ENCODE peak calls at places on chromosomes 12 and 14, in seven cellular contexts. One of them, this sample, is unnamed.

GRCh38 chr12:41055875-41056577 is 132.1 kb upstream of the PDZRN4 start:
- DNase-seq in GM23248: peak
- DNase-seq in lung: no peak
- DNase-seq in fibroblast of lung: no peak
- DNase-seq in ovary: no peak
- DNase-seq in dorsolateral prefrontal cortex: no peak
- DNase-seq in right atrium auricular region: no peak
- DNase-seq in this sample: no peak

GRCh38 chr14:87097021-87097420 is 896.0 kb downstream of the GALC start:
- DNase-seq in GM23248: peak
- DNase-seq in lung: no peak
- DNase-seq in fibroblast of lung: peak
- DNase-seq in ovary: no peak
- DNase-seq in dorsolateral prefrontal cortex: no peak
- DNase-seq in right atrium auricular region: no peak
- DNase-seq in this sample: no peak

GRCh38 chr14:21825147-21825743 is 151.6 kb upstream of the OR4E1 start:
- DNase-seq in GM23248: peak
- DNase-seq in lung: no peak
- DNase-seq in fibroblast of lung: no peak
- DNase-seq in ovary: no peak
- DNase-seq in dorsolateral prefrontal cortex: no peak
- DNase-seq in right atrium auricular region: no peak
- DNase-seq in this sample: no peak

GRCh38 chr14:43479751-43480150 is 1027.3 kb downstream of the FSCB start:
- DNase-seq in GM23248: no peak
- DNase-seq in lung: no peak
- DNase-seq in fibroblast of lung: no peak
- DNase-seq in ovary: no peak
- DNase-seq in dorsolateral prefrontal cortex: no peak
- DNase-seq in right atrium auricular region: no peak
- DNase-seq in this sample: no peak

GRCh38 chr12:105839629-105840127 is 299.1 kb downstream of the NUAK1 start:
- DNase-seq in GM23248: no peak
- DNase-seq in lung: no peak
- DNase-seq in fibroblast of lung: no peak
- DNase-seq in ovary: no peak
- DNase-seq in dorsolateral prefrontal cortex: no peak
- DNase-seq in right atrium auricular region: no peak
- DNase-seq in this sample: no peak

GRCh38 chr12:24057920-24058476 is 108.5 kb upstream of the SOX5 start:
- DNase-seq in GM23248: no peak
- DNase-seq in lung: no peak
- DNase-seq in fibroblast of lung: no peak
- DNase-seq in ovary: no peak
- DNase-seq in dorsolateral prefrontal cortex: no peak
- DNase-seq in right atrium auricular region: no peak
- DNase-seq in this sample: no peak

GRCh38 chr12:108838194-108839010 is 19.0 kb downstream of the SSH1 start:
- DNase-seq in GM23248: peak
- DNase-seq in lung: peak
- DNase-seq in fibroblast of lung: peak
- DNase-seq in ovary: peak
- DNase-seq in dorsolateral prefrontal cortex: peak
- DNase-seq in right atrium auricular region: peak
- DNase-seq in this sample: no peak

GRCh38 chr12:1907652-1908611 is 10.5 kb downstream of the CACNA2D4 start:
- DNase-seq in GM23248: no peak
- DNase-seq in lung: peak
- DNase-seq in fibroblast of lung: no peak
- DNase-seq in ovary: no peak
- DNase-seq in dorsolateral prefrontal cortex: no peak
- DNase-seq in right atrium auricular region: peak
- DNase-seq in this sample: no peak

GRCh38 chr12:109475993-109476806 is 900 bp downstream of the KCTD10 start:
- DNase-seq in GM23248: peak
- DNase-seq in lung: no peak
- DNase-seq in fibroblast of lung: peak
- DNase-seq in ovary: no peak
- DNase-seq in dorsolateral prefrontal cortex: no peak
- DNase-seq in right atrium auricular region: no peak
- DNase-seq in this sample: no peak

GRCh38 chr14:75132374-75133086 is 5.7 kb upstream of the NEK9 start:
- DNase-seq in GM23248: peak
- DNase-seq in lung: peak
- DNase-seq in fibroblast of lung: peak
- DNase-seq in ovary: no peak
- DNase-seq in dorsolateral prefrontal cortex: no peak
- DNase-seq in right atrium auricular region: no peak
- DNase-seq in this sample: no peak

GRCh38 chr14:57751400-57751799 is 114.5 kb downstream of the SLC35F4 start:
- DNase-seq in GM23248: no peak
- DNase-seq in lung: no peak
- DNase-seq in fibroblast of lung: no peak
- DNase-seq in ovary: no peak
- DNase-seq in dorsolateral prefrontal cortex: no peak
- DNase-seq in right atrium auricular region: no peak
- DNase-seq in this sample: no peak

GRCh38 chr14:41817626-41818025 is 210.9 kb downstream of the LRFN5 start:
- DNase-seq in GM23248: no peak
- DNase-seq in lung: no peak
- DNase-seq in fibroblast of lung: peak
- DNase-seq in ovary: no peak
- DNase-seq in dorsolateral prefrontal cortex: no peak
- DNase-seq in right atrium auricular region: no peak
- DNase-seq in this sample: no peak

GRCh38 chr14:43548368-43548767 is 958.7 kb downstream of the FSCB start:
- DNase-seq in GM23248: no peak
- DNase-seq in lung: no peak
- DNase-seq in fibroblast of lung: no peak
- DNase-seq in ovary: no peak
- DNase-seq in dorsolateral prefrontal cortex: no peak
- DNase-seq in right atrium auricular region: no peak
- DNase-seq in this sample: no peak

GRCh38 chr12:51827925-51828818 is 20.3 kb downstream of the FIGNL2 start:
- DNase-seq in GM23248: peak
- DNase-seq in lung: peak
- DNase-seq in fibroblast of lung: peak
- DNase-seq in ovary: no peak
- DNase-seq in dorsolateral prefrontal cortex: no peak
- DNase-seq in right atrium auricular region: no peak
- DNase-seq in this sample: no peak

GRCh38 chr12:53325539-53326061 is 4.2 kb upstream of the AAAS start:
- DNase-seq in GM23248: peak
- DNase-seq in lung: no peak
- DNase-seq in fibroblast of lung: no peak
- DNase-seq in ovary: peak
- DNase-seq in dorsolateral prefrontal cortex: peak
- DNase-seq in right atrium auricular region: peak
- DNase-seq in this sample: peak

GRCh38 chr12:54701940-54702592 is 53.9 kb upstream of the DCD start:
- DNase-seq in GM23248: peak
- DNase-seq in lung: no peak
- DNase-seq in fibroblast of lung: peak
- DNase-seq in ovary: no peak
- DNase-seq in dorsolateral prefrontal cortex: no peak
- DNase-seq in right atrium auricular region: no peak
- DNase-seq in this sample: no peak

GRCh38 chr12:13376627-13377373 is 180.3 kb downstream of the EMP1 start:
- DNase-seq in GM23248: no peak
- DNase-seq in lung: no peak
- DNase-seq in fibroblast of lung: no peak
- DNase-seq in ovary: no peak
- DNase-seq in dorsolateral prefrontal cortex: no peak
- DNase-seq in right atrium auricular region: no peak
- DNase-seq in this sample: no peak

GRCh38 chr12:121494093-121494787 is 86.6 kb downstream of the KDM2B start:
- DNase-seq in GM23248: peak
- DNase-seq in lung: peak
- DNase-seq in fibroblast of lung: peak
- DNase-seq in ovary: peak
- DNase-seq in dorsolateral prefrontal cortex: no peak
- DNase-seq in right atrium auricular region: no peak
- DNase-seq in this sample: no peak

GRCh38 chr14:38042356-38042755 is 165.3 kb upstream of the SSTR1 start:
- DNase-seq in GM23248: peak
- DNase-seq in lung: no peak
- DNase-seq in fibroblast of lung: peak
- DNase-seq in ovary: no peak
- DNase-seq in dorsolateral prefrontal cortex: no peak
- DNase-seq in right atrium auricular region: no peak
- DNase-seq in this sample: no peak

GRCh38 chr14:69285661-69286255 is 25.8 kb downstream of the GALNT16 start:
- DNase-seq in GM23248: no peak
- DNase-seq in lung: no peak
- DNase-seq in fibroblast of lung: no peak
- DNase-seq in ovary: no peak
- DNase-seq in dorsolateral prefrontal cortex: no peak
- DNase-seq in right atrium auricular region: peak
- DNase-seq in this sample: no peak

GRCh38 chr14:35335388-35336092 is 43.4 kb downstream of the PSMA6 start:
- DNase-seq in GM23248: no peak
- DNase-seq in lung: no peak
- DNase-seq in fibroblast of lung: peak
- DNase-seq in ovary: peak
- DNase-seq in dorsolateral prefrontal cortex: no peak
- DNase-seq in right atrium auricular region: no peak
- DNase-seq in this sample: no peak

GRCh38 chr14:31020834-31021575 is 4.4 kb upstream of the AP4S1 start:
- DNase-seq in GM23248: no peak
- DNase-seq in lung: no peak
- DNase-seq in fibroblast of lung: no peak
- DNase-seq in ovary: no peak
- DNase-seq in dorsolateral prefrontal cortex: no peak
- DNase-seq in right atrium auricular region: no peak
- DNase-seq in this sample: no peak

GRCh38 chr14:59632381-59632780 is 55.8 kb upstream of the CCDC175 start:
- DNase-seq in GM23248: peak
- DNase-seq in lung: no peak
- DNase-seq in fibroblast of lung: peak
- DNase-seq in ovary: no peak
- DNase-seq in dorsolateral prefrontal cortex: no peak
- DNase-seq in right atrium auricular region: no peak
- DNase-seq in this sample: no peak

DNA sequence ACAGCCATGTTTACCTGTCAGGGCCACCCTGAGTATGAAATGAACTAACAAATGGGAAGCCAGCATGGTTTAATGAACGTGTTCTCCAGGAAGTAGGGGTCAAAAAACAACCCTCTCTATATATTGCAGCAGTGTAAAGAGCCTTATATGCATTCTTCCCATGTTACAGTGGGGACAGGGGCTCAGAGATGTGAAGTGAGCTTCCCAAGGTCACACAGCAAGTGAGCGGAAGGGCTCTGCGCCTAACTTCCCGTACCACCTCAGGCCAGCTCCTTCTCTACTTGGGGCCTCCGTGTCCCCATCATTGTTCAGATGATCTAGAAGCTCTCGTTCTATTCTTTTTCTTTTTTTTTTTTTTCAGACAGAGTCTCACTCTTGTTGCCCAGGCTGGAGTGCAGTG is 105.1 kb upstream of the MAP1LC3B2 start:
- DNase-seq in GM23248: no peak
- DNase-seq in lung: no peak
- DNase-seq in fibroblast of lung: no peak
- DNase-seq in ovary: peak
- DNase-seq in dorsolateral prefrontal cortex: no peak
- DNase-seq in right atrium auricular region: no peak
- DNase-seq in this sample: no peak
- H3K27ac ChIP-seq in GM23248: peak
- H3K27ac ChIP-seq in lung: no peak
- H3K27ac ChIP-seq in fibroblast of lung: peak
- H3K27ac ChIP-seq in ovary: no peak
- H3K27ac ChIP-seq in dorsolateral prefrontal cortex: no peak
- H3K27ac ChIP-seq in right atrium auricular region: no peak
- H3K27ac ChIP-seq in this sample: no peak

DNA sequence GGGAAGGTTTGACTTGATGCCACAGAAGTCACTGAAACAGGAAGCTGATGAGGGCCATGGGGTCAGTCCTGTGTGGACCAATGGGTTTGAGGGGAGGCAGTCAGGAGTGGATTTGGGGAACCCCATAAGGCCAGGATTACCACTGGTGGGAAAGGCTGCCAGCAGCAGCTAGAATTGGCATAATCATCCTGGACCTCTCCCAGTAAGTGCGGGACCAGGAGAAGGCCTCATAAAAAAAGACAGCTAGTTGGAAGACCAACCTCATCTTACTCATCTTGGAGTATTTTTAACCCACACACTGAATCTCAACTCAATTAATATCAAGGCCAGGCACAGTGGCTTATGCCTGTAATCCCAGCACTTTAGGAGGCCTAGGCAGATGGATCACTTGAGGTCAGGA is 22.7 kb downstream of the TBX3 start:
- DNase-seq in GM23248: peak
- DNase-seq in lung: no peak
- DNase-seq in fibroblast of lung: no peak
- DNase-seq in ovary: no peak
- DNase-seq in dorsolateral prefrontal cortex: no peak
- DNase-seq in right atrium auricular region: no peak
- DNase-seq in this sample: no peak
- H3K27ac ChIP-seq in GM23248: no peak
- H3K27ac ChIP-seq in lung: no peak
- H3K27ac ChIP-seq in fibroblast of lung: no peak
- H3K27ac ChIP-seq in ovary: no peak
- H3K27ac ChIP-seq in dorsolateral prefrontal cortex: no peak
- H3K27ac ChIP-seq in right atrium auricular region: no peak
- H3K27ac ChIP-seq in this sample: no peak

GRCh38 chr14:98466807-98467206 is 805.2 kb downstream of the BCL11B start:
- DNase-seq in GM23248: peak
- DNase-seq in lung: no peak
- DNase-seq in fibroblast of lung: no peak
- DNase-seq in ovary: no peak
- DNase-seq in dorsolateral prefrontal cortex: no peak
- DNase-seq in right atrium auricular region: no peak
- DNase-seq in this sample: no peak
- H3K27ac ChIP-seq in GM23248: no peak
- H3K27ac ChIP-seq in lung: no peak
- H3K27ac ChIP-seq in fibroblast of lung: no peak
- H3K27ac ChIP-seq in ovary: no peak
- H3K27ac ChIP-seq in dorsolateral prefrontal cortex: no peak
- H3K27ac ChIP-seq in right atrium auricular region: no peak
- H3K27ac ChIP-seq in this sample: no peak

GRCh38 chr12:79841878-79842265 is 93.0 kb downstream of the PPP1R12A start:
- DNase-seq in GM23248: no peak
- DNase-seq in lung: no peak
- DNase-seq in fibroblast of lung: no peak
- DNase-seq in ovary: no peak
- DNase-seq in dorsolateral prefrontal cortex: no peak
- DNase-seq in right atrium auricular region: no peak
- DNase-seq in this sample: no peak
- H3K27ac ChIP-seq in GM23248: no peak
- H3K27ac ChIP-seq in lung: no peak
- H3K27ac ChIP-seq in fibroblast of lung: no peak
- H3K27ac ChIP-seq in ovary: no peak
- H3K27ac ChIP-seq in dorsolateral prefrontal cortex: peak
- H3K27ac ChIP-seq in right atrium auricular region: peak
- H3K27ac ChIP-seq in this sample: no peak

This sample was measured in caudate nucleus.